ENCODE peak calls at places on chromosome 13, in seven cellular contexts. B is lower lobe of right lung, F is anterior cingulate cortex, Q is ELR, N is substantia nigra, E is NCI-H460, T is GM13977. C is an unnamed sample.

GRCh38 chr13:80753951-80754350 is 413.0 kb upstream of the SPRY2 start:
- DNase-seq in B (no peak), F (no peak), Q (no peak), N (no peak), E (no peak), T (no peak), C (no peak)

GRCh38 chr13:72259528-72259927 is 392.5 kb upstream of the DACH1 start:
- DNase-seq in B (no peak), F (no peak), Q (no peak), N (no peak), E (no peak), T (no peak), C (no peak)

GRCh38 chr13:43031881-43032280 is 8.5 kb downstream of the DNAJC15 start:
- DNase-seq in B (no peak), F (no peak), Q (no peak), N (no peak), E (no peak), T (no peak), C (no peak)

GRCh38 chr13:38582133-38582532 is 104.7 kb upstream of the FREM2 start:
- DNase-seq in B (no peak), F (no peak), Q (peak), N (peak), E (peak), T (peak), C (no peak)

GRCh38 chr13:34926513-34926912 is 15.6 kb upstream of the NBEA start:
- DNase-seq in B (no peak), F (no peak), Q (peak), N (no peak), E (peak), T (no peak), C (no peak)

GRCh38 chr13:49351871-49352270 is 92.0 kb downstream of the CAB39L start:
- DNase-seq in B (no peak), F (no peak), Q (no peak), N (no peak), E (no peak), T (no peak), C (no peak)

GRCh38 chr13:27194895-27195764 is 23.5 kb upstream of the USP12 start:
- DNase-seq in B (no peak), F (no peak), Q (peak), N (no peak), E (peak), T (no peak), C (no peak)

GRCh38 chr13:42757678-42758420 is 23.5 kb upstream of the FAM216B start:
- DNase-seq in B (no peak), F (no peak), Q (no peak), N (no peak), E (no peak), T (no peak), C (no peak)

GRCh38 chr13:75481176-75482069 is 546 bp downstream of the TBC1D4 start:
- DNase-seq in B (peak), F (no peak), Q (peak), N (no peak), E (no peak), T (peak), C (no peak)

GRCh38 chr13:20547479-20547908 is 19.5 kb upstream of the IFT88 start:
- DNase-seq in B (no peak), F (no peak), Q (no peak), N (no peak), E (no peak), T (no peak), C (no peak)

GRCh38 chr13:27007166-27007565 is 164.4 kb downstream of the USP12 start:
- DNase-seq in B (no peak), F (peak), Q (no peak), N (no peak), E (no peak), T (no peak), C (no peak)

GRCh38 chr13:40668335-40668734 is 1.9 kb upstream of the FOXO1 start:
- DNase-seq in B (no peak), F (no peak), Q (peak), N (no peak), E (peak), T (peak), C (no peak)

GRCh38 chr13:111158136-111158805 is 43.2 kb downstream of the ARHGEF7 start:
- DNase-seq in B (no peak), F (no peak), Q (no peak), N (no peak), E (no peak), T (no peak), C (no peak)

GRCh38 chr13:114097893-114098688 is 34.3 kb downstream of the RASA3 start:
- DNase-seq in B (peak), F (no peak), Q (no peak), N (no peak), E (no peak), T (no peak), C (no peak)

GRCh38 chr13:113122571-113123225 is at the start of gene F10:
- DNase-seq in B (peak), F (no peak), Q (peak), N (no peak), E (no peak), T (no peak), C (no peak)

GRCh38 chr13:29901714-29902631 is 51.6 kb upstream of the UBL3 start:
- DNase-seq in B (no peak), F (no peak), Q (peak), N (no peak), E (no peak), T (no peak), C (no peak)

GRCh38 chr13:98691360-98691759 is 61.1 kb downstream of the SLC15A1 start:
- DNase-seq in B (no peak), F (no peak), Q (no peak), N (no peak), E (no peak), T (no peak), C (no peak)

GRCh38 chr13:36076211-36076610 is 55.0 kb downstream of the DCLK1 start:
- DNase-seq in B (no peak), F (no peak), Q (no peak), N (no peak), E (no peak), T (no peak), C (no peak)

GRCh38 chr13:57627663-57628062 is 3.9 kb upstream of the PCDH17 start:
- DNase-seq in B (no peak), F (no peak), Q (peak), N (no peak), E (peak), T (peak), C (no peak)

GRCh38 chr13:96632536-96633320 is 361.5 kb downstream of the OXGR1 start:
- DNase-seq in B (no peak), F (no peak), Q (no peak), N (no peak), E (no peak), T (no peak), C (no peak)

GRCh38 chr13:77417897-77418296 is 91.0 kb upstream of the MYCBP2 start:
- DNase-seq in B (no peak), F (no peak), Q (no peak), N (no peak), E (no peak), T (no peak), C (no peak)

GRCh38 chr13:42041684-42042035 is 6.8 kb upstream of the DGKH start:
- DNase-seq in B (peak), F (no peak), Q (peak), N (peak), E (peak), T (peak), C (no peak)

GRCh38 chr13:40102854-40103253 is 447.4 kb downstream of the COG6 start:
- DNase-seq in B (no peak), F (no peak), Q (peak), N (no peak), E (no peak), T (no peak), C (peak)

GRCh38 chr13:76854894-76855293 is 31.3 kb downstream of the KCTD12 start:
- DNase-seq in B (no peak), F (no peak), Q (peak), N (no peak), E (no peak), T (no peak), C (no peak)

GRCh38 chr13:23020246-23020843 is 160.4 kb upstream of the SGCG start:
- DNase-seq in B (no peak), F (peak), Q (peak), N (peak), E (peak), T (peak), C (no peak)

GRCh38 chr13:81171065-81171647 is 830.2 kb upstream of the SPRY2 start:
- DNase-seq in B (no peak), F (no peak), Q (peak), N (no peak), E (peak), T (no peak), C (no peak)

GRCh38 chr13:94329754-94330551 is 149.5 kb downstream of the DCT start:
- DNase-seq in B (no peak), F (no peak), Q (peak), N (no peak), E (peak), T (no peak), C (no peak)

GRCh38 chr13:99227909-99228688 is 27.4 kb downstream of the UBAC2 start:
- DNase-seq in B (no peak), F (no peak), Q (peak), N (no peak), E (no peak), T (no peak), C (no peak)

GRCh38 chr13:72985610-72986009 is 73.2 kb upstream of the KLF5 start:
- DNase-seq in B (no peak), F (no peak), Q (no peak), N (no peak), E (no peak), T (no peak), C (no peak)

GRCh38 chr13:26513931-26514330 is 43.6 kb upstream of the WASF3 start:
- DNase-seq in B (no peak), F (no peak), Q (no peak), N (no peak), E (no peak), T (no peak), C (no peak)

GRCh38 chr13:75263741-75264407 is 218.1 kb downstream of the TBC1D4 start:
- DNase-seq in B (no peak), F (no peak), Q (peak), N (no peak), E (no peak), T (no peak), C (no peak)

GRCh38 chr13:32947411-32947810 is 68.8 kb upstream of the KL start:
- DNase-seq in B (no peak), F (no peak), Q (no peak), N (no peak), E (no peak), T (no peak), C (no peak)

GRCh38 chr13:111345682-111346081 is 25.2 kb downstream of the TEX29 start:
- DNase-seq in B (no peak), F (no peak), Q (no peak), N (no peak), E (no peak), T (no peak), C (no peak)

GRCh38 chr13:87123987-87124784 is 547.0 kb upstream of the SLITRK5 start:
- DNase-seq in B (no peak), F (no peak), Q (peak), N (no peak), E (peak), T (no peak), C (no peak)

GRCh38 chr13:112510002-112510780 is 77.8 kb downstream of the TUBGCP3 start:
- DNase-seq in B (peak), F (no peak), Q (peak), N (peak), E (peak), T (peak), C (no peak)

GRCh38 chr13:102779426-102780159 is 6.0 kb upstream of the TEX30 start:
- DNase-seq in B (no peak), F (no peak), Q (no peak), N (no peak), E (no peak), T (no peak), C (no peak)

C was measured in activated naive CD4-positive, alpha-beta T cell.